ENCODE peak calls at places on chromosomes 3 and 15, in eight cellular contexts. L, E, G, C, O, Y, U and K are unnamed samples.
A peak's percentile ranks its signal among the peaks of the same experiment; 100 is the strongest.

GRCh38 chr3:197406266-197406665 is 107.9 kb upstream of the DLG1 start:
- DNase-seq in O (peak; percentile 19), L (no peak), G (no peak), Y (no peak), C (no peak), E (no peak), U (no peak), K (no peak)

GRCh38 chr15:23436421-23436820 is 10.6 kb downstream of the GOLGA6L2 start:
- DNase-seq in L (no peak), U (no peak), O (no peak), G (no peak), Y (no peak), E (no peak), C (no peak), K (peak; percentile 21)

GRCh38 chr15:65033659-65034269 is 4.3 kb upstream of the MTFMT start:
- DNase-seq in U (no peak), Y (no peak), O (no peak), C (no peak), L (peak; percentile 40), E (no peak), G (no peak), K (peak; percentile 61)

GRCh38 chr3:190056795-190057194 is 63.9 kb downstream of the P3H2 start:
- DNase-seq in U (no peak), G (no peak), Y (no peak), L (no peak), C (no peak), O (no peak), E (no peak), K (no peak)

GRCh38 chr3:24493951-24494615 is 567 bp downstream of the THRB start:
- DNase-seq in Y (peak; percentile 18), U (peak; percentile 74), O (peak; percentile 77), L (peak; percentile 60), G (no peak), E (peak; percentile 70), C (peak; percentile 64), K (no peak)

GRCh38 chr3:40705663-40706062 is 180.9 kb downstream of the ZNF621 start:
- DNase-seq in L (no peak), E (no peak), Y (no peak), G (no peak), U (no peak), C (no peak), O (no peak), K (no peak)

GRCh38 chr3:169558371-169558770 is 105.1 kb downstream of the MECOM start:
- DNase-seq in Y (no peak), C (no peak), O (no peak), G (no peak), U (no peak), L (no peak), E (no peak), K (no peak)

GRCh38 chr15:63894662-63894949 is 60.9 kb upstream of the HERC1 start:
- DNase-seq in L (no peak), E (no peak), G (no peak), Y (no peak), U (no peak), C (no peak), O (no peak), K (no peak)

GRCh38 chr3:86958534-86958933 is 32.4 kb downstream of the VGLL3 start:
- DNase-seq in E (no peak), U (no peak), G (no peak), O (no peak), Y (no peak), C (no peak), L (peak; percentile 34), K (no peak)

GRCh38 chr3:107426223-107426622 is 49.0 kb downstream of the CCDC54 start:
- DNase-seq in L (no peak), E (no peak), G (no peak), Y (no peak), U (no peak), O (no peak), C (no peak), K (no peak)

GRCh38 chr15:77529394-77530159 is 103.1 kb downstream of the LINGO1 start:
- DNase-seq in E (no peak), L (no peak), Y (no peak), U (no peak), O (no peak), C (no peak), G (no peak), K (no peak)

GRCh38 chr3:103609472-103609871 is 1174.7 kb downstream of the ZPLD1 start:
- DNase-seq in C (no peak), E (no peak), G (no peak), L (no peak), U (no peak), O (no peak), Y (no peak), K (no peak)

DNA sequence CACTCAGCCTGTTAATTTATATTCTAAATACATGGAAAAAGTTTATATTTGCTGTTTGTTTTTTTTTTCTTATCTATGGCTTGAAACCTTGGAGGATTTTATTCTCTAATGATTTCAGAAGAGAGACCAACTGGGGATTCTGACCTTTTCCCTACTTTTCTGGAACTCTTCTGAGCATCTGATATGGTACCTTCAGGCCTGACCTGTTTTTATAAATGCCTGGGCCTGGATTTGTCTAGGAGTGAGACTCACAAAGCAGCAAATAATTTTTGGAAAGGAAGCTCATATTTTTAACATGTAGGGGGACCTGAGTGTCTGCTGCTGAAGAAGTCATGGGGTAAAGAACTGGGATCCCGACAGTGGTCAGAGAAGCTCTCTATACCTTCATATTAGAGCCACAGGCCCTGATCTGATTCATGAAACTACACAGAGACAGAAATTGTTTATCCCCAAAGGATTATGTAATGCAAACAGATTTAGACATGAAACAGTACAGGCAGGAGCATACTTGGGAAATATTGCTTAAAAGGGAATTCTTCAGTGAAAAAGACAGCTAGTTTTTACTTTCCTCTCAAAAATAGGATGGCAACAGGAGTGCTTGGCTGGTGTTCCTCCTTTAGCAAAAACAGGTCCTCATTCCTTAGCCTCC is 15.9 kb downstream of the PPM1L start:
- DNase-seq in E (no peak), Y (no peak), G (no peak), C (no peak), L (no peak), U (no peak), O (no peak), K (no peak)
- H3K27ac ChIP-seq in E (no peak overlapping the region), Y (no peak overlapping the region), G (no peak overlapping the region), C (no peak overlapping the region), L (no peak overlapping the region), U (no peak overlapping the region), O (no peak overlapping the region), K (no peak overlapping the region)

GRCh38 chr3:55473788-55474187 is 13.3 kb downstream of the WNT5A start:
- DNase-seq in C (no peak), L (no peak), E (no peak), G (no peak), O (no peak), Y (no peak), U (no peak), K (no peak)

GRCh38 chr3:55471522-55472280 is 15.4 kb downstream of the WNT5A start:
- DNase-seq in O (no peak), Y (no peak), L (no peak), C (no peak), U (no peak), G (no peak), E (no peak), K (no peak)

GRCh38 chr3:55469957-55470526 is 17.1 kb downstream of the WNT5A start:
- DNase-seq in Y (no peak), C (no peak), E (no peak), L (no peak), U (no peak), G (no peak), O (no peak), K (no peak)

GRCh38 chr3:55468251-55468650 is 18.9 kb downstream of the WNT5A start:
- DNase-seq in E (no peak), Y (no peak), U (no peak), G (no peak), C (no peak), L (peak; percentile 19), O (no peak), K (no peak)

DNA sequence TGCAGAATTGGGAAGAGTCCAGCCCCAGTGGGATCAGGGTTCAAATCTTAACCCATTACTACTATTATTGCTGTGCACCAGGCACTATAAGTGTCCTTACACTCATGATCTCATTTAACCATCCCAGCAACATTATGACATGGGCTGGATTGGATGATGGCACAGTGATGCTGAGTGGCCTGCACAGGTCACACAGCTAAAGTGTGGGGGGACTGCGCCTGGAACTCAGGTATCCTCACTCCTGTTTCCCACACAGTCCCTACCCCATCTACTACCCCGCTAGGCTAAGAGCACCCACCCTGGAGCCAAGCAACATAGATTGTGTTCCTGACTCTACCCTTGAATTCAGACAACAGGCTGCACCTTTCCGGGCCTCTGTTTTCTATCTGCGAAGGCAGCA is 16.0 kb downstream of the WNT5A start:
- DNase-seq in L (no peak), O (no peak), G (no peak), C (no peak), U (no peak), Y (no peak), E (no peak), K (no peak)
- H3K27ac ChIP-seq in L (no peak overlapping the region), O (no peak overlapping the region), G (no peak overlapping the region), C (no peak overlapping the region), U (no peak overlapping the region), Y (no peak overlapping the region), E (no peak overlapping the region), K (no peak overlapping the region)

DNA sequence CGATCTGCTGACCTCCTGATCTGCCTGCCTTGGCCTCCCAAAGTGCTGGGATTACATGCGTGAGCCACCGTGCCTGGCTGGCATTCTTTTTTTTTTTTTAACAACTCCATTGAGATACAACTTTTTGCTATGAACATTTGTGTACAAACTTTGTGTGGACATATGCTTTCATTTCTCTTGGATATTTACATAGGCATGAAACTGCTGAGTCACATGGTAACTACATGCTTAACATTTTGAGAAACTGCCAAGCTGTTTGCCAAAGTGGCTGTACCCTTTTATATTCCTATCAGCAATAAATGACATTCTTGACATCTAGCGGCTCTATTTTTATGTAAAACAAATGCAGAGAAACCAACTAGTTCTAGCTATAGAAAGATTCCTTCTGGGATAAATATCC is 8.7 kb upstream of the YEATS2 start:
- DNase-seq in U (no peak), Y (no peak), L (peak; percentile 51), C (no peak), O (peak; percentile 22), G (no peak), E (no peak), K (peak; percentile 41)
- H3K27ac ChIP-seq in U (no peak overlapping the region), Y (no peak overlapping the region), L (no peak overlapping the region), C (no peak overlapping the region), O (no peak overlapping the region), G (no peak overlapping the region), E (no peak overlapping the region), K (no peak overlapping the region)

GRCh38 chr3:193901007-193901406 is 234.9 kb upstream of the HES1 start:
- DNase-seq in E (no peak), G (no peak), O (no peak), Y (no peak), C (no peak), L (no peak), U (no peak), K (no peak)

GRCh38 chr3:193897288-193897687 is 238.7 kb upstream of the HES1 start:
- DNase-seq in L (no peak), C (no peak), Y (no peak), U (no peak), G (no peak), E (peak; percentile 32), O (no peak), K (no peak)

GRCh38 chr3:193897791-193898190 is 238.2 kb upstream of the HES1 start:
- DNase-seq in L (no peak), G (no peak), U (no peak), O (no peak), C (no peak), Y (no peak), E (no peak), K (no peak)

GRCh38 chr3:193896419-193896818 is 239.5 kb upstream of the HES1 start:
- DNase-seq in E (no peak), O (no peak), L (no peak), C (no peak), Y (no peak), G (no peak), U (no peak), K (no peak)

GRCh38 chr3:193899001-193899400 is 236.9 kb upstream of the HES1 start:
- DNase-seq in E (no peak), U (no peak), C (no peak), Y (no peak), O (no peak), L (no peak), G (no peak), K (no peak)
- H3K27ac ChIP-seq in E (no peak overlapping the region), U (no peak overlapping the region), C (no peak overlapping the region), Y (no peak overlapping the region), O (no peak overlapping the region), L (no peak overlapping the region), G (no peak overlapping the region), K (no peak overlapping the region)